ENCODE peak calls at places on chromosomes 5 and 9, in eight cellular contexts. S is sigmoid colon, W is A549, Z is stomach, B is upper lobe of left lung, Q is ovary, V is transverse colon, L is tibial nerve. E is an unnamed sample. For H3K4me1, the result is how much of the 10 kb centered on the place peaks cover.

GRCh38 chr5:175457466-175457865 is 13.5 kb upstream of the DRD1 start:
- DNase-seq in B (no peak), S (no peak), Q (no peak), V (no peak), Z (no peak), L (no peak), W (peak), E (no peak)

GRCh38 chr9:114894801-114895433 is 35.5 kb downstream of the TNFSF8 start:
- DNase-seq in Q (no peak), B (peak), W (peak), Z (no peak), V (no peak), S (no peak), L (no peak), E (no peak)

GRCh38 chr5:137361275-137361674 is 137.9 kb downstream of the SPOCK1 start:
- DNase-seq in S (no peak), L (no peak), Q (no peak), W (no peak), V (no peak), B (no peak), Z (no peak), E (no peak)

GRCh38 chr5:103445426-103446035 is 117.1 kb downstream of the NUDT12 start:
- DNase-seq in W (no peak), Z (no peak), Q (no peak), B (no peak), V (no peak), S (no peak), L (no peak), E (no peak)

GRCh38 chr9:108057421-108058136 is 568.0 kb upstream of the KLF4 start:
- DNase-seq in Z (no peak), L (no peak), S (peak), Q (peak), W (peak), V (peak), B (peak), E (no peak)

GRCh38 chr5:134904621-134905245 is at the start of gene PCBD2:
- DNase-seq in Q (peak), B (peak), Z (peak), W (peak), L (peak), S (peak), V (peak), E (peak)

GRCh38 chr5:96528816-96529474 is 95.9 kb upstream of the PCSK1 start:
- DNase-seq in B (no peak), Q (no peak), S (no peak), L (no peak), W (no peak), Z (no peak), V (no peak), E (no peak)

GRCh38 chr5:115946655-115947054 is 15.6 kb upstream of the LVRN start:
- DNase-seq in L (no peak), S (no peak), B (no peak), Z (no peak), Q (no peak), V (no peak), W (peak), E (no peak)

GRCh38 chr9:4048441-4048840 is 251.4 kb downstream of the GLIS3 start:
- DNase-seq in L (no peak), Z (no peak), Q (no peak), S (no peak), V (no peak), W (peak), B (no peak), E (no peak)

GRCh38 chr5:79754865-79755555 is 65.4 kb downstream of the CMYA5 start:
- DNase-seq in S (no peak), Q (no peak), W (no peak), Z (no peak), B (no peak), V (no peak), L (no peak), E (no peak)

GRCh38 chr5:10825897-10826644 is 65.0 kb upstream of the DAP start:
- DNase-seq in W (no peak), S (no peak), L (no peak), B (no peak), Z (no peak), V (no peak), Q (no peak), E (no peak)

GRCh38 chr5:135541969-135542502 is 6.3 kb upstream of the NEUROG1 start:
- DNase-seq in Q (no peak), W (no peak), Z (no peak), V (no peak), B (no peak), S (no peak), L (no peak), E (no peak)

DNA sequence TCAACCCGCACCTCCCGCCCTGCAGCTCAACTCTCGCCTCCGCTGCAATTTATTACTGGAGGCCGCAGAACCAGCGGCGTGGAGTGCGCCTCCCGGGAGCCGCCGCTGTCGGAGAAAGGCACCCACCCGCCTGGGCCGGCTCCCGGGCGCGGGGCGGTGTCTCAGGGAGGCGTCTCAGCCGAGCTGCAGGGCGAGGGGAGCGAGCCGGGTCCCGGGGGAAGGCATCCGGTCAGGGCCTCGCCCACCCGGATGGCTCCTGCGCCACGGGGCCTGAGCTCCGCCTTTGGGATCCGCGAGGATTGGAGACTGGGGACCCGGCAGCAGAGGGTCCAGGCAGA is 32.9 kb downstream of the TSPAN17 start:
- DNase-seq in S (no peak), Z (no peak), V (no peak), L (no peak), Q (no peak), B (no peak), W (no peak), E (no peak)
- TF ChIP-seq EP300 in S (no peak), Z (no peak), V (no peak), L (no peak), Q (no peak), B (no peak), W (no peak), E (no peak)

DNA sequence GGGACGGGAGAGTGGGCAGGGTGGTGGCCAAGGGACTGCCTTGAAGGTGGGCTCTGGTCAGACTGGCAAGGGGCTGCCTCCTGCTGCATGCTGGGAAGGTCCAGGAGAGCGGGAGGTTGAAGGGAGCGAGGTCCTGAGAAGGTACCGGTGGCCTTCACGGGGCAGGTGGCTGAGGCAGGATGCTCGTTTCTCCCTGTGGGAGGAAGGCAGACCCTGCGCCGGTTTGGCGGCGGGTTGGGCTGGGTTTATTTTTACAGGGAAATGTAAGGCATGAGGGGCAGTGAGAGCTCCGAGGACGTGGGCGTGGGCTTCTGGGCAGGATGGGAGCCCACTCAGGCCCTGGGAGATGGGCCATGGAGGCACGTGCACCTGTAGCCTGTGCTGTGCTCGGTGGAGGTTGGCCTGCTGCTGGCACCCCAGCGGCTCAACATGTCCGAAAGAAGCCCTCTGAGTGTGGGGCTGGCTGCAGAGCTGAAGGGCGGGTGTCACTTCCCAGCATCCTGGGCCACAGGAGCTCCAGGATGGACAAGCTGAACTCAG is 27.3 kb downstream of the IER5L start:
- DNase-seq in B (no peak), Z (no peak), L (no peak), W (no peak), Q (no peak), S (no peak), V (no peak), E (no peak)
- H3K4me1 ChIP-seq in B (under half), Z (under half), L (under half), W (under half), Q (under half), S (under half), V (under half), E (under half)

GRCh38 chr9:129866373-129867137 is 31.3 kb downstream of the USP20 start:
- DNase-seq in L (no peak), S (no peak), W (no peak), B (no peak), V (no peak), Z (no peak), Q (no peak), E (no peak)
- TF ChIP-seq EP300 in L (no peak), S (no peak), W (no peak), B (no peak), V (no peak), Z (no peak), Q (no peak), E (no peak)

GRCh38 chr5:108028883-108029282 is 353.0 kb downstream of the FBXL17 start:
- DNase-seq in Z (no peak), L (no peak), Q (no peak), B (no peak), S (no peak), V (no peak), W (no peak), E (no peak)
- H3K4me1 ChIP-seq in Z (under half), L (under half), Q (under half), B (under half), S (under half), V (under half), W (under half), E (under half)

GRCh38 chr9:15189491-15189890 is 117.5 kb downstream of the TTC39B start:
- DNase-seq in Q (no peak), B (no peak), Z (no peak), S (no peak), L (no peak), W (no peak), V (no peak), E (no peak)

GRCh38 chr9:15191358-15191757 is 115.7 kb downstream of the TTC39B start:
- DNase-seq in Z (no peak), V (no peak), L (no peak), B (no peak), S (no peak), W (no peak), Q (no peak), E (no peak)

GRCh38 chr9:15187589-15187988 is 119.4 kb downstream of the TTC39B start:
- DNase-seq in S (no peak), B (no peak), W (no peak), V (no peak), L (no peak), Q (no peak), Z (no peak), E (no peak)

GRCh38 chr9:15192856-15193255 is 114.2 kb downstream of the TTC39B start:
- DNase-seq in B (no peak), S (no peak), Z (no peak), Q (no peak), W (no peak), V (no peak), L (no peak), E (no peak)
- TF ChIP-seq EP300 in B (no peak), S (no peak), Z (no peak), Q (no peak), W (no peak), V (no peak), L (no peak), E (no peak)

GRCh38 chr9:130198501-130199179 is 26.4 kb downstream of the NCS1 start:
- DNase-seq in Q (no peak), W (no peak), S (no peak), V (no peak), L (no peak), B (no peak), Z (no peak), E (no peak)
- H3K4me1 ChIP-seq in Q (under half), W (under half), S (half or more), V (under half), L (under half), B (under half), Z (half or more), E (half or more)

GRCh38 chr5:131640043-131640856 is 5.2 kb upstream of the RAPGEF6 start:
- DNase-seq in B (no peak), S (no peak), W (no peak), L (no peak), Z (no peak), Q (no peak), V (no peak), E (no peak)
- TF ChIP-seq EP300 in B (no peak), S (no peak), W (no peak), L (no peak), Z (no peak), Q (no peak), V (no peak), E (no peak)

GRCh38 chr9:91192785-91193657 is 168.7 kb downstream of the AUH start:
- DNase-seq in Q (peak), S (peak), V (peak), Z (peak), B (peak), L (peak), W (peak), E (peak)
- H3K4me1 ChIP-seq in Q (under half), S (half or more), V (under half), Z (half or more), B (half or more), L (under half), W (under half), E (half or more)